ENCODE peak calls at places on chromosomes 4 and X, in five cellular contexts. B is HCT116, Q is H1, Z is HepG2, A is GM12878. M is an unnamed sample.

GRCh38 chrX:24148535-24149345 is 789 bp upstream of the ZFX start:
- DNase-seq in B (no peak), A (no peak), Q (no peak), Z (peak), M (no peak)

GRCh38 chrX:16087081-16087480 is 36.3 kb upstream of the GRPR start:
- DNase-seq in A (no peak), B (no peak), Q (no peak), Z (no peak), M (no peak)

GRCh38 chrX:100494570-100494969 is 84.5 kb upstream of the PCDH19 start:
- DNase-seq in Q (no peak), B (no peak), A (no peak), Z (no peak), M (no peak)

GRCh38 chr4:2092653-2093000 is 33.5 kb downstream of the NAT8L start:
- DNase-seq in B (no peak), Q (no peak), Z (no peak), A (no peak), M (no peak)

GRCh38 chr4:83964996-83965541 is 429.2 kb downstream of the GPAT3 start:
- DNase-seq in B (no peak), A (no peak), Z (no peak), Q (no peak), M (no peak)

GRCh38 chr4:148776944-148777343 is 334.7 kb upstream of the NR3C2 start:
- DNase-seq in A (no peak), Q (no peak), Z (no peak), B (no peak), M (no peak)

GRCh38 chr4:127782025-127782274 is 172 bp upstream of the HSPA4L start:
- DNase-seq in Z (no peak), A (peak), B (peak), Q (peak), M (peak)

GRCh38 chrX:153494541-153495361 is at the start of gene BGN:
- DNase-seq in A (no peak), Q (peak), Z (peak), B (no peak), M (peak)

GRCh38 chr4:148152868-148153630 is 289.2 kb downstream of the NR3C2 start:
- DNase-seq in Q (no peak), B (no peak), Z (no peak), A (no peak), M (no peak)

GRCh38 chr4:92996533-92996932 is 692.8 kb downstream of the GRID2 start:
- DNase-seq in Z (no peak), Q (no peak), B (no peak), A (no peak), M (no peak)

GRCh38 chr4:8402181-8402597 is 38.3 kb downstream of the ACOX3 start:
- DNase-seq in B (no peak), Q (no peak), Z (no peak), A (no peak), M (no peak)

GRCh38 chr4:127781303-127782024 is 658 bp upstream of the HSPA4L start:
- DNase-seq in Q (no peak), A (no peak), B (no peak), Z (no peak), M (no peak)

GRCh38 chr4:135319685-135320084 is 1118.1 kb upstream of the PABPC4L start:
- DNase-seq in B (peak), Q (no peak), Z (peak), A (no peak), M (no peak)

GRCh38 chr4:99390060-99390459 is 37.5 kb upstream of the ADH1C start:
- DNase-seq in Z (no peak), B (no peak), Q (no peak), A (no peak), M (no peak)

GRCh38 chr4:2691952-2692435 is 64.1 kb downstream of the TNIP2 start:
- DNase-seq in Q (no peak), B (no peak), A (peak), Z (no peak), M (no peak)

GRCh38 chr4:8741513-8742226 is 130.0 kb downstream of the HMX1 start:
- DNase-seq in Q (peak), A (no peak), B (no peak), Z (no peak), M (no peak)

GRCh38 chrX:101744085-101744484 is 84.4 kb upstream of the ARMCX2 start:
- DNase-seq in Q (no peak), B (no peak), A (no peak), Z (no peak), M (no peak)

GRCh38 chr4:130359537-130359936 is 1263.6 kb downstream of the C4orf33 start:
- DNase-seq in A (no peak), B (peak), Q (no peak), Z (peak), M (no peak)

GRCh38 chrX:97119474-97120109 is 235.9 kb downstream of the RPA4 start:
- DNase-seq in B (no peak), A (no peak), Z (no peak), Q (no peak), M (no peak)

GRCh38 chrX:48558270-48558669 is 16.0 kb upstream of the RBM3 start:
- DNase-seq in A (no peak), B (no peak), Q (no peak), Z (no peak), M (no peak)

GRCh38 chrX:103329991-103330390 is at the start of gene TCEAL7:
- DNase-seq in A (no peak), Z (no peak), Q (no peak), B (no peak), M (no peak)

GRCh38 chrX:150049647-150050046 is 111.4 kb upstream of the EOLA2 start:
- DNase-seq in Q (no peak), Z (no peak), A (no peak), B (no peak), M (no peak)

GRCh38 chrX:29662101-29662500 is 553.3 kb upstream of the MAGEB2 start:
- DNase-seq in B (no peak), Z (no peak), Q (no peak), A (no peak), M (no peak)

GRCh38 chr4:140052050-140052449 is 101.9 kb downstream of the MAML3 start:
- DNase-seq in B (peak), Z (peak), A (no peak), Q (no peak), M (no peak)

GRCh38 chr4:93646225-93646930 is 182.2 kb upstream of the ATOH1 start:
- DNase-seq in A (no peak), Z (no peak), Q (no peak), B (no peak), M (no peak)

GRCh38 chr4:46648088-46648744 is 258.3 kb upstream of the GABRA2 start:
- DNase-seq in B (no peak), A (no peak), Q (peak), Z (peak), M (peak)

GRCh38 chrX:109872021-109872730 is 130.7 kb upstream of the TMEM164 start:
- DNase-seq in A (no peak), Q (no peak), B (no peak), Z (peak), M (no peak)

GRCh38 chr4:1238676-1239000 is 10.3 kb downstream of the CTBP1 start:
- DNase-seq in B (no peak), A (no peak), Z (no peak), Q (no peak), M (no peak)

GRCh38 chr4:147090486-147090885 is 144.8 kb upstream of the TTC29 start:
- DNase-seq in A (no peak), B (no peak), Q (no peak), Z (no peak), M (no peak)

GRCh38 chrX:24833695-24834094 is 140.0 kb downstream of the POLA1 start:
- DNase-seq in A (no peak), B (no peak), Z (no peak), Q (no peak), M (no peak)

GRCh38 chr4:2266181-2266580 is 4.3 kb upstream of the MXD4 start:
- DNase-seq in A (no peak), Q (no peak), B (no peak), Z (no peak), M (no peak)

GRCh38 chr4:20044502-20044911 is 207.2 kb upstream of the SLIT2 start:
- DNase-seq in Z (no peak), B (no peak), A (no peak), Q (no peak), M (no peak)

GRCh38 chrX:132968282-132968681 is 9.9 kb upstream of the HS6ST2 start:
- DNase-seq in B (no peak), Z (no peak), A (no peak), Q (no peak), M (no peak)

GRCh38 chrX:22325091-22325490 is 52.4 kb downstream of the CBLL2 start:
- DNase-seq in A (no peak), Q (no peak), Z (no peak), B (no peak), M (no peak)

GRCh38 chr4:36420111-36420679 is 138.8 kb downstream of the DTHD1 start:
- DNase-seq in A (no peak), Z (no peak), Q (no peak), B (no peak), M (no peak)

GRCh38 chrX:52983526-52983925 is 25.2 kb upstream of the FAM156A start:
- DNase-seq in Z (no peak), Q (no peak), B (no peak), A (no peak), M (no peak)

GRCh38 chr4:154877110-154877760 is 96.2 kb downstream of the RBM46 start:
- DNase-seq in A (no peak), Q (no peak), Z (peak), B (peak), M (peak)

GRCh38 chrX:24023972-24024664 is 2.9 kb downstream of the KLHL15 start:
- DNase-seq in A (no peak), B (no peak), Z (no peak), Q (no peak), M (no peak)

GRCh38 chr4:74268643-74269042 is 39.6 kb upstream of the EPGN start:
- DNase-seq in Z (no peak), B (no peak), A (no peak), Q (no peak), M (no peak)

DNA sequence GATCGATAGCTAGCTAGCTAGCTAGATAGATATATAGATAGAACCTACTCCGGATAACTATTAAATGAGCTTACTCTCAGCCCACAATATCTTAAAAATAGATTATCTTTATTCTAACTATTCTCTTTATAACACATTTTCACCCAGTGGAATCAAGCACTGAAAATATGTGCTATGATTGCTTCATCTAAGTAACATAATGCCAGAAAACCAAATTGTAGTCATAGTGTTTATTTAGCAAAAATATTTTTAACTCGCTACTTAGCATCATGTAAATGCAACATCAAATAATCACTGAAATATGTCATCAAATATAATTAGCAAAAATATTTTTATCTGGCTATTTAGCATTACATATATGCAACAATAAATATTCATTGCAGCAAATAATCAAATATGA is 1.5 kb downstream of the TMEM156 start:
- DNase-seq in Z (no peak), B (no peak), A (no peak), Q (no peak), M (no peak)
- TF ChIP-seq POLR2AphosphoS5 in Z (no peak), B (no peak), A (no peak), Q (no peak), M (no peak)

DNA sequence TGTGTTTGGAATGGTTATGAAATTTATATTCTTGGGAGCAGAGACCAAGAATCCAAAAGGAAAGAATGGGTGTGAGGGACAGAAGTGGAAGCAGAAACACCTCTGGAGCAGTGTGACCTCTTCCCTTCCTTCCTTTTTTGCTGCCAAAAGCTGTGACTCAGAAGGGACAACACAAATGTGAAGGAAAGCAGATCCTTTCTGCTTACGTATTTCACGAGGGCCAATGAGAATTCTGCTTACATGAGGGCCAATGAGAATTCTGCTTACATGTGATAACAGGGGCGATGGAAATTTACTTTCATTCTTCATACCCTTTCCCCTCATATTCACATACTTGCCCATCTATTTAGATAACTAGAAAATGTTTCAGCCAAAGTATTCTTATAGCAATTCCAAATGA is 404.6 kb downstream of the PRDM5 start:
- DNase-seq in B (peak), Z (peak), A (peak), Q (no peak), M (no peak)
- TF ChIP-seq SRF in B (no peak), Z (no peak), A (no peak), Q (no peak), M (no peak)

GRCh38 chr4:183059797-183060196 is 39.3 kb upstream of the WWC2 start:
- DNase-seq in B (no peak), Z (no peak), A (no peak), Q (no peak), M (no peak)

DNA sequence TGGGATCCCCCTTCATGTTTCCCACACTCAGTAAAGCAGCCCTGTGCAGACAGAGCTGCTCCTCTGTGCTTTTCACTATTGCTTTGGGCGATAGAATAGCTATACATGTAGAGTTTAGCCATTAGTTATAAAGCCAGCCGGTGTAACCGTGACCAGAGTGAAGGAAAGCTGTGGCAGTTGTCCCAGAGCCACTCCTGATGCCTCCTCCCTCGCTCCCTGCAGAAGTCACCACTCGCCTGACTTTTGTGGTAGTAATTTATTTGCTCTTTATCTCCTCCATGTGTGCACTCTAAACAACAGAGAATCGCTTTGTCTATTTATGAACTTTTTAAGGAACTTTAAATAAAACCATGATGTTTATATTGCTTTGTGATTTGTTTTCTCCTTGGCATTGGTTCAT is 41.8 kb upstream of the WWC2 start:
- DNase-seq in Q (no peak), Z (no peak), A (no peak), B (no peak), M (no peak)
- TF ChIP-seq POLR2AphosphoS5 in Q (no peak), Z (no peak), A (no peak), B (no peak), M (no peak)

GRCh38 chrX:37871626-37872302 is 24.4 kb upstream of the DYNLT3 start:
- DNase-seq in Q (no peak), A (no peak), Z (no peak), B (peak), M (peak)

GRCh38 chrX:37867509-37868153 is 20.3 kb upstream of the DYNLT3 start:
- DNase-seq in B (no peak), A (no peak), Z (no peak), Q (no peak), M (no peak)

GRCh38 chrX:37876716-37877115 is 29.3 kb upstream of the DYNLT3 start:
- DNase-seq in Q (no peak), A (no peak), Z (no peak), B (no peak), M (no peak)

GRCh38 chrX:37872303-37872655 is 24.9 kb upstream of the DYNLT3 start:
- DNase-seq in A (no peak), Z (no peak), B (no peak), Q (no peak), M (no peak)

GRCh38 chrX:37873220-37873619 is 25.8 kb upstream of the DYNLT3 start:
- DNase-seq in B (no peak), Q (no peak), Z (no peak), A (no peak), M (no peak)
- TF ChIP-seq SRF in B (no peak), Q (no peak), Z (no peak), A (no peak), M (no peak)

DNA sequence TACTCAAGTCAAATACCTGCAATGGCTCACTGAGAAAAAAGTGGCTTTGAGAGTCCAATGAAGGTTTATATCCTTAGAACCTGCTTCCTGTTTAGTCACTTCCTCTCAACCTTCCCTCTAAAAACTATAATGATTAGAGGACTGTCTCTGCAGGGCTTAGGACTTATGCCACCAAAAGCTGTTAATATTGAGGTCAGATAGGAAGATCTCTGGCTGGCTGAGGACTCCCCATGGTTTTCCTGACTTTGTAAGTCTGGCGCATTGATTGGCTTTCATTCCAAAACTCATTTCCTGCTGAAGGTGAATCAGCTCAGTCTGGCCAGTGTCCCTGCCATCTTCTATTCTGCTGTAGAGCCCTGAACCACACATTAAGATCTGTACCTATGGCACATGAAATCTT is 140.9 kb upstream of the ANK2 start:
- DNase-seq in Q (no peak), B (no peak), Z (no peak), A (no peak), M (no peak)
- TF ChIP-seq POLR2AphosphoS5 in Q (no peak), B (no peak), Z (no peak), A (no peak), M (no peak)

M was measured in K562.